ENCODE peak calls at places on chromosomes 5 and 9, in nine cellular contexts. A, Y, H, P, R, I, U, F and W are unnamed samples.

GRCh38 chr5:155064580-155064979 is 51.0 kb downstream of the KIF4B start:
- DNase-seq in A (no peak), Y (no peak), H (no peak), P (no peak), R (no peak), I (no peak), U (no peak), F (no peak), W (no peak)

GRCh38 chr9:129556576-129557191 is 64.2 kb downstream of the C9orf50 start:
- DNase-seq in A (no peak), Y (no peak), H (no peak), P (no peak), R (no peak), I (no peak), U (no peak), F (no peak), W (no peak)

GRCh38 chr5:136563489-136563888 is 198.1 kb upstream of the TRPC7 start:
- DNase-seq in A (no peak), Y (no peak), H (no peak), P (no peak), R (no peak), I (no peak), U (no peak), F (no peak), W (no peak)

GRCh38 chr5:69493235-69493925 is 790 bp downstream of the OCLN start:
- DNase-seq in A (no peak), Y (peak; percentile 79), H (peak; percentile 67), P (peak; percentile 51), R (peak; percentile 71), I (no peak), U (no peak), F (peak; percentile 50), W (no peak)

GRCh38 chr9:242461-243080 is 27.9 kb downstream of the DOCK8 start:
- DNase-seq in A (no peak), Y (no peak), H (no peak), P (no peak), R (no peak), I (peak; percentile 32), U (no peak), F (no peak), W (no peak)

GRCh38 chr9:79663299-79663698 is 91.5 kb downstream of the TLE4 start:
- DNase-seq in A (no peak), Y (no peak), H (no peak), P (no peak), R (no peak), I (no peak), U (no peak), F (no peak), W (no peak)

GRCh38 chr9:84331119-84331791 is 9.3 kb downstream of the SLC28A3 start:
- DNase-seq in A (no peak), Y (no peak), H (no peak), P (no peak), R (peak; percentile 58), I (peak; percentile 26), U (no peak), F (no peak), W (no peak)

GRCh38 chr9:6845881-6846280 is 88.1 kb downstream of the KDM4C start:
- DNase-seq in A (peak; percentile 83), Y (no peak), H (no peak), P (peak; percentile 59), R (no peak), I (peak; percentile 27), U (no peak), F (no peak), W (no peak)

GRCh38 chr9:18410983-18411382 is 63.0 kb upstream of the ADAMTSL1 start:
- DNase-seq in A (no peak), Y (no peak), H (no peak), P (no peak), R (no peak), I (no peak), U (no peak), F (no peak), W (no peak)

GRCh38 chr5:112294126-112294525 is 125.0 kb downstream of the EPB41L4A start:
- DNase-seq in A (no peak), Y (no peak), H (no peak), P (no peak), R (no peak), I (no peak), U (no peak), F (no peak), W (no peak)

GRCh38 chr9:70004310-70004709 is 39.3 kb upstream of the MAMDC2 start:
- DNase-seq in A (no peak), Y (no peak), H (no peak), P (no peak), R (no peak), I (peak; percentile 64), U (no peak), F (no peak), W (no peak)

GRCh38 chr9:119432428-119432827 is 63.2 kb upstream of the BRINP1 start:
- DNase-seq in A (no peak), Y (no peak), H (no peak), P (no peak), R (no peak), I (no peak), U (no peak), F (no peak), W (no peak)

GRCh38 chr5:133423618-133424282 is 188.6 kb downstream of the FSTL4 start:
- DNase-seq in A (peak; percentile 28), Y (peak; percentile 92), H (peak; percentile 75), P (peak; percentile 53), R (peak; percentile 65), I (peak; percentile 12), U (peak; percentile 69), F (peak; percentile 71), W (peak; percentile 29)

GRCh38 chr5:98934581-98934980 is 5.8 kb upstream of the CHD1 start:
- DNase-seq in A (no peak), Y (no peak), H (no peak), P (no peak), R (no peak), I (peak; percentile 33), U (no peak), F (no peak), W (no peak)

GRCh38 chr9:30622551-30622950 is 1761.9 kb upstream of the ACO1 start:
- DNase-seq in A (no peak), Y (no peak), H (no peak), P (no peak), R (no peak), I (no peak), U (no peak), F (no peak), W (no peak)

GRCh38 chr5:61665939-61666621 is 334.0 kb downstream of the ZSWIM6 start:
- DNase-seq in A (no peak), Y (no peak), H (no peak), P (no peak), R (peak; percentile 21), I (no peak), U (peak; percentile 35), F (no peak), W (peak; percentile 5)

GRCh38 chr5:61673007-61673735 is 341.1 kb downstream of the ZSWIM6 start:
- DNase-seq in A (no peak), Y (no peak), H (peak; percentile 24), P (peak; percentile 40), R (peak; percentile 71), I (peak; percentile 41), U (no peak), F (no peak), W (no peak)

GRCh38 chr5:61667523-61668229 is 335.6 kb downstream of the ZSWIM6 start:
- DNase-seq in A (no peak), Y (no peak), H (no peak), P (no peak), R (no peak), I (no peak), U (no peak), F (no peak), W (no peak)

GRCh38 chr5:61674403-61674802 is 342.3 kb downstream of the ZSWIM6 start:
- DNase-seq in A (no peak), Y (no peak), H (no peak), P (no peak), R (peak; percentile 63), I (no peak), U (no peak), F (no peak), W (no peak)

GRCh38 chr5:61669531-61669930 is 337.5 kb downstream of the ZSWIM6 start:
- DNase-seq in A (no peak), Y (no peak), H (no peak), P (no peak), R (no peak), I (no peak), U (no peak), F (no peak), W (no peak)
- TF ChIP-seq CTCF in A (no peak), Y (no peak), H (no peak), P (no peak), R (no peak), I (no peak), U (no peak), F (no peak), W (no peak)

GRCh38 chr5:115456056-115456455 is 88.5 kb downstream of the FEM1C start:
- DNase-seq in A (no peak), Y (no peak), H (no peak), P (no peak), R (no peak), I (no peak), U (no peak), F (no peak), W (no peak)

GRCh38 chr5:115459844-115460243 is 84.7 kb downstream of the FEM1C start:
- DNase-seq in A (no peak), Y (no peak), H (no peak), P (no peak), R (no peak), I (peak; percentile 61), U (no peak), F (no peak), W (no peak)

GRCh38 chr5:115456539-115456938 is 88.0 kb downstream of the FEM1C start:
- DNase-seq in A (no peak), Y (no peak), H (no peak), P (no peak), R (peak; percentile 40), I (no peak), U (no peak), F (no peak), W (no peak)

GRCh38 chr5:115457985-115458384 is 86.6 kb downstream of the FEM1C start:
- DNase-seq in A (no peak), Y (no peak), H (peak; percentile 85), P (no peak), R (peak; percentile 52), I (no peak), U (no peak), F (no peak), W (no peak)

GRCh38 chr5:115457574-115457973 is 87.0 kb downstream of the FEM1C start:
- DNase-seq in A (no peak), Y (no peak), H (peak; percentile 48), P (no peak), R (peak; percentile 60), I (no peak), U (no peak), F (no peak), W (no peak)
- H3K4me1 ChIP-seq in A (no peaks in the 10 kb centered on the region), Y (no peaks in the 10 kb centered on the region), H (peaks cover 58% of the 10 kb centered on the region), P (peaks cover 59% of the 10 kb centered on the region), R (peaks cover 5% of the 10 kb centered on the region), I (peaks cover 13% of the 10 kb centered on the region), U (peaks cover 9% of the 10 kb centered on the region), F (peaks cover 39% of the 10 kb centered on the region), W (peaks cover 57% of the 10 kb centered on the region)

GRCh38 chr5:40904994-40905306 is 4.3 kb upstream of the C7 start:
- DNase-seq in A (no peak), Y (no peak), H (no peak), P (no peak), R (no peak), I (no peak), U (no peak), F (no peak), W (no peak)
- H3K27ac ChIP-seq in A (no peak overlapping the region), Y (peak overlapping the region; percentile 26), H (peak overlapping the region; percentile 27), P (no peak overlapping the region), R (no peak overlapping the region), I (no peak overlapping the region), U (peak overlapping the region; percentile 40), F (no peak overlapping the region), W (no peak overlapping the region)

GRCh38 chr5:8234179-8234578 is 365.2 kb downstream of the MTRR start:
- DNase-seq in A (no peak), Y (no peak), H (no peak), P (no peak), R (no peak), I (no peak), U (no peak), F (no peak), W (no peak)
- TF ChIP-seq CTCF in A (no peak), Y (no peak), H (no peak), P (no peak), R (no peak), I (no peak), U (no peak), F (no peak), W (no peak)